ENCODE peak calls at places on chromosomes 3 and 15, in seven cellular contexts. One of them, this sample, is unnamed. For H3K4me1, the result is how much of the 10 kb centered on the place peaks cover.

GRCh38 chr3:130609166-130609574 is 92.2 kb downstream of the COL6A6 start:
- DNase-seq in tibial artery: peak
- DNase-seq in lower lobe of right lung: no peak
- DNase-seq in heart right ventricle: peak
- DNase-seq in psoas muscle: peak
- DNase-seq in right lobe of liver: no peak
- DNase-seq in HCT116: no peak
- DNase-seq in this sample: no peak

GRCh38 chr15:65551183-65551582 is 20.9 kb downstream of the HACD3 start:
- DNase-seq in right lobe of liver: no peak
- DNase-seq in tibial artery: no peak
- DNase-seq in HCT116: no peak
- DNase-seq in heart right ventricle: no peak
- DNase-seq in psoas muscle: no peak
- DNase-seq in lower lobe of right lung: no peak
- DNase-seq in this sample: no peak

GRCh38 chr15:90956551-90957104 is 1.9 kb downstream of the RCCD1 start:
- DNase-seq in tibial artery: peak
- DNase-seq in HCT116: no peak
- DNase-seq in right lobe of liver: peak
- DNase-seq in lower lobe of right lung: peak
- DNase-seq in heart right ventricle: peak
- DNase-seq in psoas muscle: peak
- DNase-seq in this sample: no peak

GRCh38 chr3:33789183-33789954 is 9.1 kb upstream of the PDCD6IP start:
- DNase-seq in right lobe of liver: no peak
- DNase-seq in HCT116: no peak
- DNase-seq in lower lobe of right lung: no peak
- DNase-seq in psoas muscle: no peak
- DNase-seq in heart right ventricle: no peak
- DNase-seq in tibial artery: no peak
- DNase-seq in this sample: no peak

GRCh38 chr3:50264389-50264963 is 4.5 kb upstream of the SEMA3B start:
- DNase-seq in lower lobe of right lung: peak
- DNase-seq in psoas muscle: peak
- DNase-seq in heart right ventricle: peak
- DNase-seq in right lobe of liver: no peak
- DNase-seq in tibial artery: peak
- DNase-seq in HCT116: peak
- DNase-seq in this sample: no peak

GRCh38 chr3:130093741-130094391 is 12.2 kb downstream of the ALG1L2 start:
- DNase-seq in lower lobe of right lung: peak
- DNase-seq in tibial artery: no peak
- DNase-seq in right lobe of liver: no peak
- DNase-seq in HCT116: no peak
- DNase-seq in psoas muscle: no peak
- DNase-seq in heart right ventricle: no peak
- DNase-seq in this sample: no peak

GRCh38 chr3:153138267-153139210 is 23.5 kb upstream of the RAP2B start:
- DNase-seq in lower lobe of right lung: peak
- DNase-seq in psoas muscle: peak
- DNase-seq in tibial artery: peak
- DNase-seq in HCT116: peak
- DNase-seq in heart right ventricle: no peak
- DNase-seq in right lobe of liver: peak
- DNase-seq in this sample: no peak

GRCh38 chr15:83295417-83295816 is 11.0 kb upstream of the BNC1 start:
- DNase-seq in lower lobe of right lung: no peak
- DNase-seq in HCT116: no peak
- DNase-seq in heart right ventricle: no peak
- DNase-seq in psoas muscle: no peak
- DNase-seq in right lobe of liver: no peak
- DNase-seq in tibial artery: no peak
- DNase-seq in this sample: no peak

GRCh38 chr3:160448845-160449659 is 534 bp downstream of the TRIM59 start:
- DNase-seq in psoas muscle: no peak
- DNase-seq in HCT116: no peak
- DNase-seq in heart right ventricle: peak
- DNase-seq in right lobe of liver: peak
- DNase-seq in lower lobe of right lung: no peak
- DNase-seq in tibial artery: no peak
- DNase-seq in this sample: peak

GRCh38 chr3:87333393-87333892 is 57.1 kb upstream of the POU1F1 start:
- DNase-seq in psoas muscle: no peak
- DNase-seq in lower lobe of right lung: no peak
- DNase-seq in HCT116: peak
- DNase-seq in heart right ventricle: no peak
- DNase-seq in tibial artery: no peak
- DNase-seq in right lobe of liver: no peak
- DNase-seq in this sample: no peak

GRCh38 chr15:48721061-48721810 is 75.7 kb upstream of the FBN1 start:
- DNase-seq in lower lobe of right lung: no peak
- DNase-seq in psoas muscle: no peak
- DNase-seq in HCT116: no peak
- DNase-seq in tibial artery: no peak
- DNase-seq in right lobe of liver: no peak
- DNase-seq in heart right ventricle: no peak
- DNase-seq in this sample: no peak

GRCh38 chr15:49696441-49696840 is 75.6 kb downstream of the DTWD1 start:
- DNase-seq in HCT116: no peak
- DNase-seq in psoas muscle: no peak
- DNase-seq in heart right ventricle: no peak
- DNase-seq in right lobe of liver: no peak
- DNase-seq in lower lobe of right lung: no peak
- DNase-seq in tibial artery: no peak
- DNase-seq in this sample: no peak

GRCh38 chr15:77773003-77773402 is 140.3 kb upstream of the LINGO1 start:
- DNase-seq in lower lobe of right lung: no peak
- DNase-seq in psoas muscle: no peak
- DNase-seq in heart right ventricle: no peak
- DNase-seq in HCT116: no peak
- DNase-seq in right lobe of liver: no peak
- DNase-seq in tibial artery: no peak
- DNase-seq in this sample: no peak

GRCh38 chr15:67126551-67127333 is 61.3 kb downstream of the SMAD3 start:
- DNase-seq in lower lobe of right lung: no peak
- DNase-seq in right lobe of liver: peak
- DNase-seq in tibial artery: peak
- DNase-seq in heart right ventricle: no peak
- DNase-seq in HCT116: no peak
- DNase-seq in psoas muscle: no peak
- DNase-seq in this sample: no peak

GRCh38 chr15:66095871-66096710 is 157.5 kb downstream of the MEGF11 start:
- DNase-seq in tibial artery: peak
- DNase-seq in right lobe of liver: no peak
- DNase-seq in psoas muscle: no peak
- DNase-seq in HCT116: no peak
- DNase-seq in lower lobe of right lung: no peak
- DNase-seq in heart right ventricle: no peak
- DNase-seq in this sample: no peak

GRCh38 chr3:104510091-104510860 is 856.4 kb upstream of the ALCAM start:
- DNase-seq in lower lobe of right lung: no peak
- DNase-seq in tibial artery: no peak
- DNase-seq in HCT116: no peak
- DNase-seq in heart right ventricle: no peak
- DNase-seq in right lobe of liver: no peak
- DNase-seq in psoas muscle: no peak
- DNase-seq in this sample: no peak

GRCh38 chr3:40584625-40585189 is 59.9 kb downstream of the ZNF621 start:
- DNase-seq in right lobe of liver: peak
- DNase-seq in tibial artery: peak
- DNase-seq in lower lobe of right lung: peak
- DNase-seq in HCT116: peak
- DNase-seq in heart right ventricle: peak
- DNase-seq in psoas muscle: peak
- DNase-seq in this sample: peak

GRCh38 chr3:122864498-122864897 is 69.6 kb downstream of the SLC49A4 start:
- DNase-seq in HCT116: no peak
- DNase-seq in heart right ventricle: no peak
- DNase-seq in psoas muscle: no peak
- DNase-seq in tibial artery: no peak
- DNase-seq in right lobe of liver: no peak
- DNase-seq in lower lobe of right lung: no peak
- DNase-seq in this sample: no peak

GRCh38 chr3:138948371-138949001 is 1.5 kb downstream of the FOXL2NB start:
- DNase-seq in heart right ventricle: no peak
- DNase-seq in psoas muscle: no peak
- DNase-seq in HCT116: no peak
- DNase-seq in tibial artery: no peak
- DNase-seq in lower lobe of right lung: no peak
- DNase-seq in right lobe of liver: no peak
- DNase-seq in this sample: no peak
- H3K4me1 ChIP-seq in heart right ventricle: under half
- H3K4me1 ChIP-seq in psoas muscle: under half
- H3K4me1 ChIP-seq in HCT116: under half
- H3K4me1 ChIP-seq in tibial artery: under half
- H3K4me1 ChIP-seq in lower lobe of right lung: under half
- H3K4me1 ChIP-seq in right lobe of liver: under half
- H3K4me1 ChIP-seq in this sample: under half

GRCh38 chr3:134663646-134664456 is 13.0 kb upstream of the KY start:
- DNase-seq in right lobe of liver: no peak
- DNase-seq in tibial artery: no peak
- DNase-seq in psoas muscle: peak
- DNase-seq in HCT116: no peak
- DNase-seq in heart right ventricle: no peak
- DNase-seq in lower lobe of right lung: no peak
- DNase-seq in this sample: no peak
- H3K4me1 ChIP-seq in right lobe of liver: under half
- H3K4me1 ChIP-seq in tibial artery: under half
- H3K4me1 ChIP-seq in psoas muscle: under half
- H3K4me1 ChIP-seq in HCT116: under half
- H3K4me1 ChIP-seq in heart right ventricle: under half
- H3K4me1 ChIP-seq in lower lobe of right lung: under half
- H3K4me1 ChIP-seq in this sample: under half

GRCh38 chr15:69715205-69715604 is 262.6 kb downstream of the RPLP1 start:
- DNase-seq in psoas muscle: no peak
- DNase-seq in tibial artery: no peak
- DNase-seq in right lobe of liver: no peak
- DNase-seq in heart right ventricle: no peak
- DNase-seq in HCT116: no peak
- DNase-seq in lower lobe of right lung: no peak
- DNase-seq in this sample: no peak

GRCh38 chr15:69718445-69718844 is 265.8 kb downstream of the RPLP1 start:
- DNase-seq in HCT116: no peak
- DNase-seq in right lobe of liver: no peak
- DNase-seq in lower lobe of right lung: no peak
- DNase-seq in heart right ventricle: no peak
- DNase-seq in psoas muscle: no peak
- DNase-seq in tibial artery: no peak
- DNase-seq in this sample: no peak

GRCh38 chr15:69712999-69713398 is 260.4 kb downstream of the RPLP1 start:
- DNase-seq in heart right ventricle: no peak
- DNase-seq in tibial artery: no peak
- DNase-seq in HCT116: no peak
- DNase-seq in psoas muscle: no peak
- DNase-seq in lower lobe of right lung: no peak
- DNase-seq in right lobe of liver: no peak
- DNase-seq in this sample: no peak

GRCh38 chr15:69718916-69719315 is 266.3 kb downstream of the RPLP1 start:
- DNase-seq in HCT116: no peak
- DNase-seq in right lobe of liver: no peak
- DNase-seq in psoas muscle: no peak
- DNase-seq in lower lobe of right lung: peak
- DNase-seq in tibial artery: peak
- DNase-seq in heart right ventricle: no peak
- DNase-seq in this sample: no peak

DNA sequence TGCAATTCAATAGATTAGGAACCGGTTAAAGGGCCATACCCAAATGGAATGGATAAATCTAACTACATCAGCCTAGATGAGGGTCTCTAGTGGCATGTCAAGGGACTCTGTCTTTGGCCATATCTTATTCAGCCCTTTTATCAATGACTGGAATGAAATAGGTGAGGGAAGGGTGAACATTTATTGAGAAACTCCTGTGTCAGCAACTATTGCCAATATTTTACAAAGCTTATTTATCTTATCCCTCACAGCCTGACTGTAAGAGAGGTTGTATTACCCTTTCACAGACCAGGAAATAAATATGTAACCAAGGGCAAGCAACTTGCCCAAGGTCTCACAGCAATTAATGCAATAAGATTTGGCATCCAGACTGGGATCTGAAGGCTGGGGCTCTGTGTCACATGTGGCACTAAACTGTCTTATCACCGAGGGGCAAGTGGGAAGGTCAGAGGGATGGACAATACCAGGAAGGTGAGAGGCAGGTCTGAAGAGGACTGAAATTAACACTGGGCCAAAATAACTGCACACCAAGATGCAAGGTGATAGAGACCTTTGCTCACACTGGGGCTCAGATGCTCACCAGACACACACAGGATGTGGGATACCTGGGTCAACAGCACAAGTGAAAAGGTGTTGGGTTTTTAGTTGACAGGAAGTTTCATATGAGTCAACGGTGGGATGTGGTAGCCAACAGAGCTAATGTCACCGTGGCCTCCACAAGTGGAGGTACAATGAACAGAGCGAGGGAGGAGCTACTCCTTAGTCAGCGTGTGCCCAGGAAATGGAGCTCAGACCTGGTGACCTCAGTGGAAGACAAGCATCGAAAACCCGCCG is 261.3 kb downstream of the RPLP1 start:
- DNase-seq in heart right ventricle: no peak
- DNase-seq in lower lobe of right lung: no peak
- DNase-seq in right lobe of liver: no peak
- DNase-seq in psoas muscle: no peak
- DNase-seq in tibial artery: no peak
- DNase-seq in HCT116: no peak
- DNase-seq in this sample: no peak
- H3K4me1 ChIP-seq in heart right ventricle: under half
- H3K4me1 ChIP-seq in lower lobe of right lung: under half
- H3K4me1 ChIP-seq in right lobe of liver: under half
- H3K4me1 ChIP-seq in psoas muscle: under half
- H3K4me1 ChIP-seq in tibial artery: under half
- H3K4me1 ChIP-seq in HCT116: under half
- H3K4me1 ChIP-seq in this sample: under half

GRCh38 chr3:181313379-181313778 is 323.8 kb upstream of the DNAJC19 start:
- DNase-seq in tibial artery: no peak
- DNase-seq in right lobe of liver: no peak
- DNase-seq in HCT116: no peak
- DNase-seq in heart right ventricle: no peak
- DNase-seq in lower lobe of right lung: no peak
- DNase-seq in psoas muscle: no peak
- DNase-seq in this sample: no peak

GRCh38 chr3:181316481-181316880 is 326.9 kb upstream of the DNAJC19 start:
- DNase-seq in psoas muscle: no peak
- DNase-seq in right lobe of liver: no peak
- DNase-seq in heart right ventricle: no peak
- DNase-seq in HCT116: no peak
- DNase-seq in lower lobe of right lung: no peak
- DNase-seq in tibial artery: no peak
- DNase-seq in this sample: no peak

GRCh38 chr3:181317521-181317920 is 328.0 kb upstream of the DNAJC19 start:
- DNase-seq in psoas muscle: no peak
- DNase-seq in right lobe of liver: no peak
- DNase-seq in lower lobe of right lung: no peak
- DNase-seq in tibial artery: no peak
- DNase-seq in heart right ventricle: no peak
- DNase-seq in HCT116: no peak
- DNase-seq in this sample: no peak

DNA sequence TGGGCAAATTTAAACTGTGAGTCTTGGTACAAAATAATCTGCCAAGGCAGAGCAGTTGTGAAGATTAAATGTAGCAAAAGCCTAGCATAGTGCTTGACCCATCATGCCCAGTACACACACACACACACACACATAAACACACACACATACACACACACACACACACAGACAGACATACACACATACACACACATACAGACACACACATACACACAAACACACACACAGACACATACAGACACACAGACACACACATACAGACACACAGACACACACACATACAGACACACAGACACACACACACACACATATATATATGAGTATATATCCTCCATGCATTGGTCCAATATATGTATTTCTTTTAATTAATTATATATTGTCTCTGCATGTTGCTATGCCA is 328.8 kb upstream of the DNAJC19 start:
- DNase-seq in tibial artery: no peak
- DNase-seq in HCT116: no peak
- DNase-seq in right lobe of liver: no peak
- DNase-seq in heart right ventricle: no peak
- DNase-seq in lower lobe of right lung: no peak
- DNase-seq in psoas muscle: no peak
- DNase-seq in this sample: no peak
- H3K4me1 ChIP-seq in tibial artery: under half
- H3K4me1 ChIP-seq in HCT116: under half
- H3K4me1 ChIP-seq in right lobe of liver: under half
- H3K4me1 ChIP-seq in heart right ventricle: under half
- H3K4me1 ChIP-seq in lower lobe of right lung: under half
- H3K4me1 ChIP-seq in psoas muscle: under half
- H3K4me1 ChIP-seq in this sample: under half

This sample was measured in iPS DF 6.9.